ENCODE peak calls at places on chromosomes 5 and 9, in eight cellular contexts. Q, Y, O, C, U, S, R and W are unnamed samples.

GRCh38 chr9:30673132-30673531 is 1711.3 kb upstream of the ACO1 start:
- DNase-seq in S (no peak), O (no peak), U (no peak), C (no peak), R (peak; percentile 0), Q (no peak), Y (no peak), W (peak; percentile 1)

GRCh38 chr5:154570572-154571324 is 92.7 kb upstream of the HAND1 start:
- DNase-seq in Q (no peak), U (peak; percentile 33), O (no peak), S (peak; percentile 16), Y (no peak), C (no peak), R (no peak), W (no peak)

GRCh38 chr5:1931590-1932138 is 48.9 kb upstream of the IRX4 start:
- DNase-seq in O (no peak), C (no peak), S (peak; percentile 60), Y (no peak), R (no peak), Q (peak; percentile 86), U (no peak), W (no peak)

GRCh38 chr9:137612741-137613142 is 6.1 kb upstream of the EHMT1 start:
- DNase-seq in O (no peak), R (no peak), U (no peak), Q (no peak), S (no peak), Y (no peak), C (no peak), W (no peak)

GRCh38 chr9:127562841-127563523 is 49.1 kb upstream of the STXBP1 start:
- DNase-seq in S (no peak), R (peak; percentile 83), C (peak; percentile 73), Y (peak; percentile 74), Q (no peak), O (peak; percentile 76), U (no peak), W (peak; percentile 77)

GRCh38 chr9:86304236-86304730 is 21.9 kb upstream of the ISCA1 start:
- DNase-seq in Q (no peak), S (no peak), Y (no peak), R (no peak), O (no peak), U (no peak), C (peak; percentile 17), W (no peak)

GRCh38 chr9:125999504-125999881 is 252.3 kb downstream of the PBX3 start:
- DNase-seq in O (no peak), Y (no peak), S (no peak), C (no peak), U (no peak), Q (no peak), R (no peak), W (no peak)

GRCh38 chr9:138072161-138072842 is 194.7 kb downstream of the CACNA1B start:
- DNase-seq in R (no peak), Y (no peak), U (no peak), S (no peak), O (no peak), C (no peak), Q (peak; percentile 35), W (no peak)

GRCh38 chr5:116733995-116734716 is 159.5 kb upstream of the SEMA6A start:
- DNase-seq in R (no peak), C (no peak), S (peak; percentile 44), O (no peak), Y (no peak), U (no peak), Q (peak; percentile 75), W (no peak)

GRCh38 chr9:125506045-125506444 is 201.0 kb downstream of the MAPKAP1 start:
- DNase-seq in R (no peak), O (no peak), Y (no peak), Q (no peak), U (no peak), S (peak; percentile 37), C (no peak), W (no peak)

GRCh38 chr5:137142371-137143243 is 356.5 kb downstream of the SPOCK1 start:
- DNase-seq in S (no peak), R (peak; percentile 99), U (peak; percentile 96), C (peak; percentile 87), Q (no peak), Y (peak; percentile 92), O (peak; percentile 83), W (peak; percentile 97)

GRCh38 chr5:111134080-111134479 is 41.9 kb downstream of the WDR36 start:
- DNase-seq in U (no peak), R (peak; percentile 27), S (no peak), Q (no peak), C (peak; percentile 76), Y (peak; percentile 75), O (peak; percentile 74), W (peak; percentile 89)

GRCh38 chr5:4905674-4906528 is 234.2 kb upstream of the ADAMTS16 start:
- DNase-seq in Y (no peak), Q (peak; percentile 79), R (peak; percentile 50), O (no peak), S (peak; percentile 71), U (no peak), C (no peak), W (no peak)

GRCh38 chr5:138986186-138986775 is 111.1 kb upstream of the LRRTM2 start:
- DNase-seq in O (no peak), Y (no peak), U (no peak), S (no peak), C (no peak), Q (peak; percentile 36), R (peak; percentile 21), W (no peak)

GRCh38 chr9:33289501-33289900 is 815 bp upstream of the NFX1 start:
- DNase-seq in R (peak; percentile 34), Y (no peak), S (peak; percentile 13), U (peak; percentile 60), Q (peak; percentile 57), O (peak; percentile 11), C (peak; percentile 29), W (no peak)

GRCh38 chr5:181024245-181025029 is 15.6 kb upstream of the BTNL9 start:
- DNase-seq in U (no peak), R (no peak), C (no peak), S (no peak), Y (no peak), O (no peak), Q (no peak), W (no peak)

GRCh38 chr5:181027452-181028031 is 12.5 kb upstream of the BTNL9 start:
- DNase-seq in R (no peak), Q (no peak), U (no peak), S (no peak), C (no peak), Y (no peak), O (no peak), W (no peak)

GRCh38 chr5:181031716-181032115 is 8.3 kb upstream of the BTNL9 start:
- DNase-seq in R (no peak), S (no peak), C (no peak), O (no peak), Q (no peak), Y (no peak), U (no peak), W (no peak)

DNA sequence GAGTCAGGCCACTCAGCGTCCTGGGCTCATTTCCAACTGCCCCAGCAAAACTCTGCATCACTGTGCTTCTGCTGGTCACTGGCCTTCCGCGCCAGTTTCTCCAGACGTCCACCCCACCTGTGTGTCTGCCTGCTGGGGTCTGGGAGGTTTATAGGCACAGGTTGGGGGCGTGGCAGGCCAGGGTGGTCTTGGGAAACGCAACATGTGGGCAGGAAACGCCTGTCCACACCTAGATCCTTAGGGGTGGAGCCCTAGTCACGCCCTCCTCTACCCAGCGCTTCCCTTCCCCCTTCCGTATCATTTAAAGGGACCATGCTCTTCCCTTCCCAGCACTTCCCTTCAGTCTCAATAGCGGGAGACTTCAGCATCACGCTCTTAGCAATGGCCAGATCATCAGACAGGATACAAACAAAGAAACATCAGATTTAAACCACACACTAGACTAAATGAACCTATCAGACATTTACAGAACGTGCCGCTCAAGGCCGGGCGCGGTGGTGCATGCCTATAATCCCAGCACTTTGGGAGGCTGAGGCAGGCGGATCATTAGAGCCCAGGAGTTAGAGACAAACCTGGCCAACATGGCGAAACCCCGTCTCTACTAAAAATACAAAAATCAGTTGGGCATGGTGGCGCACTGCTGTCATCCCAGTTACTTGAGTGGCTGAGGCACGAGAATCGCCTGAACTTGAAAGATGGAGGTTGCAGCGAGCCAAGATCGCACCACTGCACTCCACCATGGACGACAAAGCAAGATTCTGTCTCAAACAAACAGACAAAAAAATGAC is 11.8 kb upstream of the BTNL9 start:
- DNase-seq in O (no peak), U (no peak), R (no peak), C (no peak), Y (no peak), S (peak; percentile 93), Q (peak; percentile 74), W (no peak)
- H3K4me3 ChIP-seq in O (no peak overlapping the region), U (no peak overlapping the region), R (no peak overlapping the region), C (no peak overlapping the region), Y (no peak overlapping the region), S (peak overlapping the region; percentile 58), Q (no peak overlapping the region), W (no peak overlapping the region)

GRCh38 chr5:144088211-144088965 is 82.1 kb downstream of the YIPF5 start:
- DNase-seq in O (peak; percentile 72), R (peak; percentile 56), S (no peak), Y (no peak), Q (no peak), U (no peak), C (peak; percentile 69), W (no peak)
- H3K4me3 ChIP-seq in O (no peak overlapping the region), R (no peak overlapping the region), S (no peak overlapping the region), Y (no peak overlapping the region), Q (no peak overlapping the region), U (no peak overlapping the region), C (no peak overlapping the region), W (no peak overlapping the region)

DNA sequence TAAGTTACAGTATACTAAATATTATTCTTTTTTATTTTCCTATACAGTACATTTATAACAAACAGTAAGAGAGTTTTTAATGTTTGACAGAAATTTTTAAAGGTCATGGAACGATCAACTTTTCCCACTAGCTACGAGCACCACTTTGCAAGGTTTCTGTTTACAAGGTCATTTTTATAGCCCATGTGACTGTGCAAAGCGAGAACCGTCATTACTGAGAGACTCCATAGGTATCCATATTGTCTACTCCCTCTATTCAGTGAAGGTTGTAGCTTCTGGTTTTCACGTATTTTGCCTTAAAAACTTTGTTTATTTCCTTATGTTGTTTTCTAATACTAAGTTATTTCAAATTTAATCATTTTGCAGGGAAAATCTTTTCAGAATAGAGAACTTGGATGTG is 186.3 kb upstream of the RGMB start:
- DNase-seq in Y (no peak), U (no peak), R (no peak), S (no peak), C (no peak), O (no peak), Q (no peak), W (no peak)
- H3K4me3 ChIP-seq in Y (no peak overlapping the region), U (no peak overlapping the region), R (no peak overlapping the region), S (no peak overlapping the region), C (no peak overlapping the region), O (no peak overlapping the region), Q (no peak overlapping the region), W (no peak overlapping the region)

DNA sequence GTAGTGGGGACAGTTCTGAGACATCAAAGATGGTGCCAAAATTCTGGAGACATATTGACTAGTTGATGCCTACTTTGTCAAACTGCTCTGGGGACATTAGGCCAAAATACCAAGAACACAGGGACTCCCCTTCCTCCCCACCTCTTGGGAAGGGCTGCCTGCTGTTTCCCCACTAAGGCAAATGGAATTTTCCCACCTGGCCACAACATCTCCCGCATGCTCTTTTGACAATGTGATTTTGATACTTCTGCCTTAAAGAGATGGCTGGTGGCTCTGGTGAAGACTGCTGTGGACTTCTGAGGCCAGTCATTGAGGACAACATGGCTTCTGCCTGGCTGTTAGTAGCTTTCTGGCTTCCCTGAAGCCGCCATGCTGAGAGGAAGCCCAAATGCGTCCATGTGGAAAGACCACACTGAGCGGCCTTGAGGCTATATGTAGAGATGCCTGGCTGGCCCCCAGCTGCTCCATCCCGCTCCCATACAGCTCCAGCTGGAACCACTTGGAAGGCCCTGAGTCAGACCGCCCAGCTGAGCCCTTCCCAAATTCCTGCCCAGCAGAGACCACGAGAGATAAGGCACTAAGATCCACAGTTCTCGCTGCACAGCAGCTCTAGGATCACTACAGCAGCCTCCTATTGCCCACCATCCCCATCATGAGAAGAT is 226.7 kb downstream of the SYK start:
- DNase-seq in C (no peak), U (no peak), Y (no peak), Q (no peak), R (peak; percentile 12), O (no peak), S (peak; percentile 4), W (no peak)
- H3K4me3 ChIP-seq in C (no peak overlapping the region), U (no peak overlapping the region), Y (no peak overlapping the region), Q (no peak overlapping the region), R (no peak overlapping the region), O (no peak overlapping the region), S (no peak overlapping the region), W (no peak overlapping the region)